ENCODE peak calls at places on chromosomes 1 and 21, in four cellular contexts. I is heart left ventricle, G is IMR-90, E is A549. S is an unnamed sample. For H3K4me1, the result is how much of the 10 kb centered on the place peaks cover.

GRCh38 chr1:161115132-161115711 is 2.6 kb downstream of the PFDN2 start:
- DNase-seq in I (no peak), G (peak), E (peak), S (no peak)

GRCh38 chr1:200302192-200302892 is 107.5 kb downstream of the ZNF281 start:
- DNase-seq in I (peak), G (peak), E (peak), S (peak)

GRCh38 chr1:155079487-155080249 is 1.0 kb downstream of the EFNA3 start:
- DNase-seq in I (peak), G (no peak), E (no peak), S (no peak)

GRCh38 chr21:45361033-45361997 is 43.6 kb upstream of the COL18A1 start:
- DNase-seq in I (peak), G (no peak), E (no peak), S (no peak)

GRCh38 chr1:38789498-38790169 is 69.9 kb downstream of the RRAGC start:
- DNase-seq in I (no peak), G (no peak), E (no peak), S (no peak)

GRCh38 chr21:45404726-45405270 is at the start of gene COL18A1:
- DNase-seq in I (peak), G (peak), E (peak), S (peak)

GRCh38 chr1:223486366-223486765 is 93.2 kb downstream of the CCDC185 start:
- DNase-seq in I (no peak), G (no peak), E (no peak), S (no peak)

GRCh38 chr1:109396971-109397370 is 747 bp downstream of the SORT1 start:
- DNase-seq in I (no peak), G (no peak), E (no peak), S (no peak)

GRCh38 chr1:102588536-102588935 is 519.8 kb downstream of the COL11A1 start:
- DNase-seq in I (no peak), G (no peak), E (no peak), S (no peak)

GRCh38 chr1:210293191-210293607 is 35.5 kb upstream of the HHAT start:
- DNase-seq in I (peak), G (peak), E (no peak), S (no peak)

GRCh38 chr1:226474443-226475111 is 66.7 kb upstream of the PARP1 start:
- DNase-seq in I (no peak), G (no peak), E (no peak), S (no peak)

GRCh38 chr1:24052119-24052695 is 59.7 kb downstream of the MYOM3 start:
- DNase-seq in I (no peak), G (peak), E (no peak), S (no peak)

GRCh38 chr1:8439015-8439702 is 121.2 kb downstream of the SLC45A1 start:
- DNase-seq in I (peak), G (peak), E (no peak), S (peak)

GRCh38 chr1:235407419-235407818 is 40.2 kb downstream of the TBCE start:
- DNase-seq in I (no peak), G (no peak), E (no peak), S (no peak)

GRCh38 chr1:55947446-55947845 is 631.9 kb downstream of the PLPP3 start:
- DNase-seq in I (no peak), G (no peak), E (no peak), S (no peak)

GRCh38 chr1:29679316-29679715 is 443.0 kb downstream of the PTPRU start:
- DNase-seq in I (no peak), G (no peak), E (no peak), S (no peak)

GRCh38 chr1:151992345-151993083 is 1.1 kb downstream of the S100A10 start:
- DNase-seq in I (peak), G (peak), E (peak), S (peak)

GRCh38 chr1:96075704-96076455 is 645.7 kb upstream of the PTBP2 start:
- DNase-seq in I (no peak), G (no peak), E (no peak), S (no peak)

GRCh38 chr1:29713857-29714256 is 477.5 kb downstream of the PTPRU start:
- DNase-seq in I (no peak), G (peak), E (no peak), S (no peak)

GRCh38 chr1:247647864-247648263 is 31.7 kb downstream of the OR13G1 start:
- DNase-seq in I (no peak), G (no peak), E (no peak), S (no peak)

GRCh38 chr1:180228648-180229482 is 1.2 kb upstream of the LHX4 start:
- DNase-seq in I (no peak), G (no peak), E (peak), S (no peak)

GRCh38 chr1:67355745-67356424 is 48.2 kb downstream of the IL12RB2 start:
- DNase-seq in I (no peak), G (peak), E (no peak), S (peak)

GRCh38 chr1:17887646-17888395 is 132.7 kb downstream of the ACTL8 start:
- DNase-seq in I (no peak), G (no peak), E (no peak), S (no peak)

GRCh38 chr1:218330043-218330623 is 15.0 kb upstream of the TGFB2 start:
- DNase-seq in I (no peak), G (peak), E (peak), S (no peak)

GRCh38 chr1:160630523-160631087 is 16.2 kb downstream of the SLAMF1 start:
- DNase-seq in I (no peak), G (no peak), E (no peak), S (no peak)

GRCh38 chr1:204410764-204411450 is 710 bp downstream of the PPP1R15B start:
- DNase-seq in I (no peak), G (peak), E (no peak), S (peak)

GRCh38 chr1:33741749-33742148 is 122.1 kb upstream of the HMGB4 start:
- DNase-seq in I (no peak), G (no peak), E (no peak), S (no peak)

DNA sequence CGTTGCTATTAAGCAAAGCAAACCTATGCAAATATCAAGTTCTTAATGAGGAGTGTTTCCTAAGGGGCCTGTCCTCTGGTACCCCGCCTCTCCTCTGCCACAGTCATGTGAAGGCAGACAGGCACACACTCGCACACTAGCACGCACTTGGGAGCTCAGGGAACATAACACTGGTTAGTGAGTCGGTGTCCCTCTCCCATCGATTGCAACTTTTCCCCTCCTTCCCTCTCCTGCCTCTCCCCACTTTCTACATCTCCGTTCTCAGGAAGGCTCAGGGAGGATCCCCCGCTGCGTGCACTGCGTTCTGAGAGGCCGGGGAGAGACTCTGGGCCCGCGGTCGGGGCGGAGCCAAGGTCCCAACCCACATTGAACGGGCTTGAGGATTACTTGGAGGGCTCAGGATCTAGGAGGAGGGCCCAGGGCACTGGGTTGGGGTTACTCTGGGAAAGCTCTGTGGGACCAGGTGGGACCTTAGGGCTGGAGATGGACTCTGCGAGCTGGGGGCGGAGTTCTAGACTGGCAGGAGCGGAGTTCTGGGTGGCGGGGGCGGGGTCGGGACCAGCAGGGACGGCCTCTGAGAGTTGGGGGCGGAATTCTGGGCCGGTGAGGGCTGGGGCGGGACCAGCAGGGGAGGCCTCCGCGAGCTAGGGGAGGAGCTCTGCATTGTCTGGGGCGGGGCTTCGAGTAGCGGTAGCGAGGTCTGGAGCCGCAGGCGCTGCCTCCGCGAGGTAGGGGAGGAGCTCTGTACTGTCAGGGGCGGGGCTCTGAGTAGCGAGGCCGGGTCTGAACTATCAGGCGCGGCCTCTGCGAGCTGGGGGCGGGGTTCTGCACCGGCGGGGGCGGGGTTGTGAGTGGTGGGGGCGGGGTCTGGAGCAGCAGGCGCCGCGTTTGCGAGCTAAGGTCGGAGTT is 533 bp upstream of the LEPR start:
- DNase-seq in I (peak), G (peak), E (peak), S (peak)
- TF ChIP-seq POLR2A in I (peak), G (no peak), E (no peak), S (peak)

GRCh38 chr1:19476440-19477190 is 8.7 kb downstream of the CAPZB start:
- DNase-seq in I (no peak), G (peak), E (no peak), S (no peak)
- H3K4me1 ChIP-seq in I (half or more), G (under half), E (under half), S (under half)

GRCh38 chr1:164559342-164560070 is 522 bp downstream of the PBX1 start:
- DNase-seq in I (no peak), G (no peak), E (peak), S (no peak)

GRCh38 chr1:164560076-164560475 is 1.1 kb downstream of the PBX1 start:
- DNase-seq in I (no peak), G (no peak), E (no peak), S (no peak)

GRCh38 chr1:164557270-164557669 is 1.7 kb upstream of the PBX1 start:
- DNase-seq in I (no peak), G (no peak), E (no peak), S (no peak)

GRCh38 chr1:164560504-164560903 is 1.5 kb downstream of the PBX1 start:
- DNase-seq in I (no peak), G (no peak), E (no peak), S (no peak)

GRCh38 chr1:164558461-164559341 is at the start of gene PBX1:
- DNase-seq in I (peak), G (peak), E (peak), S (peak)
- TF ChIP-seq POLR2A in I (peak), G (peak), E (peak), S (peak)

DNA sequence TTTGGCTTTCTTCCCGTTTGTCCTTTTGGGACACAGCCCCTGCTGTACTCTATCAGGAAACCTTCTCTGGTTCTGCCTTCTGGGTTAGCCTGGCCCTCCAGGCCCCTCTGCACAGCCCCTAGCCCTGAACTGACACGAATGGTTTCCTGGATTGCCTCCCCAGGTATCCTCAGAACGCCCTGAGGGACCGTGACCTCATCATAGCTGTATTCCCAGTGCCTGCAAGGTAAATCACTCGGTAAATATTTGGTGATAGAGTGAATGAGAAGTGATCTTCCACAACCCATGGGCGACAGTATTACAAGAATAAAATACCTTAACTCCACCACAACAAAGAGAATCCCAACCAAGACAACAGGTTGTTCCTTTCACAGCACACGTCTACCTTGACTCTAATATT is 637.2 kb downstream of the SMYD3 start:
- DNase-seq in I (no peak), G (no peak), E (no peak), S (no peak)
- H3K4me1 ChIP-seq in I (under half), G (under half), E (under half), S (under half)

DNA sequence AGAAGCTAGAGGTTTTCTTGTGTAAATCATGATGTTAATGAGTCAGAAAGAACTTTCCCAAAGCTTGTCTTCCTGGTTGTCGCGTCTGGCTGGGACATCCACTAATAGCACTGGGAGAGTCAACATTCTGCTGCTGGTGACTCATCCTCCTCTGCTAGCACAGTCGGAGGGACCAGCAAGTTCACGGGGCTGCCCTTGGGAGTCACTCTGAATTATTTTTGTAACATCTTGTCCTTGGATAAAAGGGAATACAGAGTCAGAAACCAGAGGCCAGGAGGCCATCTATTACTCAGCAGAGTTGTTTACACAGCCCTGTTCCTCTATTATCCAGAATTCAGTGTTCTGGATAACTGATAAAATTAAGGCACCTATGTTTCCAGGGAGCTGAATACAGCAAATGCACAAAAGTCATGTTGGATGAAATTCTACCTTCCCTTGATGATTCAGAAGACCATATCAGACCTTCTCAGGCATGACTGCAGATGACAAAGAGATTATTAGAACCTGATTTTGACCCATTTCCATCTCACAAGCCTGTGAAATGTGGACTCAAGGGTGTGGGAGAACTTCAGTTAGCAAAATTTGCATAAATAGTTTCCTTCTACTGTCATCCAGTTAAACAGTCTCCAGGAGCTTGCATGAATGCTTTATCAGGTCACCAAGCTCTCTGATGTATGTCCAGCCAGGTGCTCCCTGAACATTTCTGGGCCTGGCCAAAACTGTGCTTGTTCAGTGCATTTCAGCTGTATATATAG is 68.1 kb downstream of the JAK1 start:
- DNase-seq in I (peak), G (peak), E (peak), S (peak)
- TF ChIP-seq POLR2A in I (no peak), G (no peak), E (no peak), S (no peak)

GRCh38 chr1:46508760-46509159 is 19.1 kb downstream of the DMBX1 start:
- DNase-seq in I (peak), G (peak), E (no peak), S (no peak)
- H3K4me1 ChIP-seq in I (under half), G (under half), E (under half), S (under half)

DNA sequence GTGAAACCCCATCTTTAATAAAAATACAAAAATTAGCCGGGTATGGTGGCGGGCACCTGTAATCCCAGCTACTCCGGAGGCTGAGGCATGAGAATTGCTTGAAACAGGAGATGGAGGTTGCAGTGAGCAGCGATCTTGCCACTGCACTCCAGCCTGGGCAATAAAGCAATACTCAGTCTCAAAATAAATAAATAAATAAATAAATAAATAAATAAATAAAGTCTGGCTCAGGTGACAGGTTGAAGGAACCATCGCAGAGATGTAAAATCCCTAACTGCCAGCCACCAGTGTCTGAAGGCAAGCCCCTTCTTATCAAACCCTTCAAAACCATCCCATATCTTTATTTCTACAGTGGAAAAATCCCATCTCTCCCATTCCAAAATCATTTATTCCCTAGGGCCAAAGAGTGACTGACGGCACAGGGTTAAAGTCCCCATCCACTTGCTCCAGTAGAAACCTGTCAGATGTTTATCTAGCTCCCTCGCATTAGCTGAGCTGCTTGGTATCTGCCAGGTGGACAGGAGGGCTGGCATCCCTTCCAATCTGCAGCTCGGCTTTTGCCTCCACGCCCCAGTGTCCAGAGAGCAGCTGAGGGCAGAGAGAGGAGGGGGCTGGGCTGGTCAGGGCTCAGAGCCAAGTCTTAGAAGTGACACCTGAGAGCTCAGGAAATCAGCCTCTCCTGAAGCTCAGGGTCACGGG is 5.0 kb downstream of the CSRP1 start:
- DNase-seq in I (no peak), G (no peak), E (no peak), S (peak)
- TF ChIP-seq POLR2A in I (no peak), G (no peak), E (no peak), S (no peak)

GRCh38 chr21:31352841-31353240 is 8.8 kb upstream of the TIAM1 start:
- DNase-seq in I (no peak), G (no peak), E (no peak), S (no peak)
- H3K4me1 ChIP-seq in I (under half), G (under half), E (under half), S (under half)

S was measured in prostate gland.